ENCODE peak calls at places on chromosomes 7 and 10, in seven cellular contexts. C is lower lobe of right lung; M is psoas muscle; I is heart left ventricle; E is brain microvascular endothelial cell; H is substantia nigra; O is activated T-cell treated with anti-CD3 and anti-CD28 coated beads, Interleukin-2, amount 50 U/mL, for 4 hours. G is an unnamed sample.

GRCh38 chr7:129690701-129691100 is 79.2 kb downstream of the NRF1 start:
- DNase-seq in C (no peak), I (no peak), M (no peak), H (no peak), E (no peak), O (no peak), G (no peak)

GRCh38 chr7:33334349-33334748 is 205.0 kb downstream of the BBS9 start:
- DNase-seq in M (no peak), I (no peak), C (no peak), E (peak; percentile 4), H (no peak), O (no peak), G (no peak)

GRCh38 chr10:100183482-100183881 is 2.3 kb downstream of the ERLIN1 start:
- DNase-seq in M (no peak), C (no peak), O (no peak), I (no peak), H (no peak), E (no peak), G (no peak)

GRCh38 chr7:91876391-91877133 is 3.9 kb downstream of the MTERF1 start:
- DNase-seq in E (no peak), C (no peak), M (no peak), H (no peak), I (no peak), O (no peak), G (no peak)

GRCh38 chr7:42351313-42351935 is 114.4 kb upstream of the GLI3 start:
- DNase-seq in M (no peak), I (no peak), E (no peak), O (no peak), H (no peak), C (no peak), G (no peak)

GRCh38 chr7:33107136-33108066 is 1.8 kb downstream of the RP9 start:
- DNase-seq in H (no peak), E (peak; percentile 43), O (no peak), M (peak; percentile 52), I (no peak), C (no peak), G (peak; percentile 30)

GRCh38 chr10:23263441-23264164 is 71.5 kb downstream of the PTF1A start:
- DNase-seq in M (no peak), H (no peak), C (no peak), O (no peak), I (no peak), E (no peak), G (no peak)

GRCh38 chr10:124740374-124741280 is 3.6 kb downstream of the FAM53B start:
- DNase-seq in M (peak; percentile 91), E (no peak), I (peak; percentile 79), H (peak; percentile 60), C (peak; percentile 77), O (no peak), G (no peak)

GRCh38 chr7:115709664-115710063 is 320.9 kb downstream of the TFEC start:
- DNase-seq in O (no peak), I (no peak), C (no peak), M (no peak), H (no peak), E (no peak), G (no peak)

GRCh38 chr10:131946321-131946751 is 35.4 kb downstream of the BNIP3 start:
- DNase-seq in M (no peak), I (no peak), H (no peak), E (peak; percentile 76), C (no peak), O (no peak), G (no peak)

GRCh38 chr10:47045331-47045861 is 134.2 kb downstream of the PTPN20 start:
- DNase-seq in O (no peak), C (peak; percentile 31), I (peak; percentile 18), H (no peak), M (no peak), E (no peak), G (no peak)

GRCh38 chr7:98754041-98754479 is 115.8 kb downstream of the TMEM130 start:
- DNase-seq in I (no peak), E (no peak), O (no peak), M (no peak), H (no peak), C (no peak), G (no peak)

GRCh38 chr7:137476937-137477336 is 133.4 kb upstream of the PTN start:
- DNase-seq in C (no peak), I (no peak), H (no peak), O (no peak), M (no peak), E (peak; percentile 13), G (no peak)

GRCh38 chr7:121994625-121995410 is 121.9 kb downstream of the PTPRZ1 start:
- DNase-seq in M (no peak), O (no peak), H (peak; percentile 3), E (peak; percentile 76), I (peak; percentile 37), C (no peak), G (peak; percentile 48)

GRCh38 chr10:21318768-21319167 is 206.7 kb downstream of the SKIDA1 start:
- DNase-seq in H (no peak), I (peak; percentile 37), M (no peak), C (no peak), E (no peak), O (no peak), G (no peak)

GRCh38 chr10:132780356-132780755 is 5.6 kb downstream of the NKX6-2 start:
- DNase-seq in C (no peak), E (no peak), I (no peak), O (no peak), M (no peak), H (no peak), G (no peak)

GRCh38 chr10:110568055-110568735 is 700 bp downstream of the SMC3 start:
- DNase-seq in M (no peak), E (no peak), C (peak; percentile 64), H (peak; percentile 68), O (peak; percentile 45), I (no peak), G (peak; percentile 11)

GRCh38 chr7:100983451-100984187 is 14.3 kb downstream of the MUC12 start:
- DNase-seq in H (no peak), O (no peak), E (peak; percentile 36), I (no peak), M (no peak), C (peak; percentile 3), G (no peak)

GRCh38 chr7:80806653-80807052 is 112.2 kb downstream of the SEMA3C start:
- DNase-seq in E (no peak), C (no peak), O (no peak), I (no peak), H (no peak), M (no peak), G (no peak)

GRCh38 chr10:93813507-93814465 is 56.0 kb downstream of the LGI1 start:
- DNase-seq in O (peak; percentile 5), E (peak; percentile 20), M (peak; percentile 68), C (peak; percentile 61), H (peak; percentile 39), I (peak; percentile 48), G (peak; percentile 48)

GRCh38 chr10:97903128-97904025 is 53.7 kb downstream of the GOLGA7B start:
- DNase-seq in H (no peak), O (no peak), M (no peak), E (no peak), C (peak; percentile 18), I (peak; percentile 15), G (no peak)

GRCh38 chr7:78530351-78530750 is 731.8 kb downstream of the PHTF2 start:
- DNase-seq in M (no peak), O (no peak), C (no peak), H (peak; percentile 15), I (no peak), E (peak; percentile 65), G (no peak)

GRCh38 chr7:137818036-137818435 is 28.7 kb downstream of the DGKI start:
- DNase-seq in H (no peak), E (peak; percentile 23), O (no peak), I (no peak), C (no peak), M (no peak), G (no peak)

GRCh38 chr10:77533156-77533886 is 104.3 kb downstream of the KCNMA1 start:
- DNase-seq in E (no peak), O (no peak), M (no peak), H (no peak), I (no peak), C (no peak), G (peak; percentile 54)

GRCh38 chr7:28572321-28573058 is 160.2 kb downstream of the CREB5 start:
- DNase-seq in H (no peak), C (no peak), M (no peak), O (no peak), E (no peak), I (no peak), G (no peak)

GRCh38 chr7:43516581-43517342 is 66.1 kb upstream of the STK17A start:
- DNase-seq in C (no peak), I (no peak), M (no peak), E (peak; percentile 24), O (no peak), H (no peak), G (no peak)

GRCh38 chr10:88499569-88500470 is 83.3 kb downstream of the RNLS start:
- DNase-seq in H (no peak), O (no peak), I (no peak), C (no peak), M (no peak), E (no peak), G (no peak)

GRCh38 chr7:18356195-18356645 is 139.3 kb upstream of the HDAC9 start:
- DNase-seq in E (no peak), H (no peak), M (no peak), C (no peak), O (no peak), I (no peak), G (no peak)

GRCh38 chr7:44608916-44609648 is 2.7 kb downstream of the OGDH start:
- DNase-seq in O (no peak), E (no peak), C (no peak), I (no peak), H (no peak), M (no peak), G (no peak)

G was measured in mucosa of gallbladder.